ENCODE peak calls at places on chromosomes 1 and 21, in six cellular contexts. O, Z, T, E, P and Q are unnamed samples.

GRCh38 chr21:45329261-45330074 is 41.8 kb upstream of the POFUT2 start:
- DNase-seq in T (no peak), P (peak; percentile 70), Z (no peak), E (no peak), O (no peak), Q (no peak)

GRCh38 chr1:29849038-29849750 is 612.9 kb downstream of the PTPRU start:
- DNase-seq in E (peak; percentile 4), T (peak; percentile 55), O (peak; percentile 6), Z (peak; percentile 44), P (no peak), Q (peak; percentile 67)

GRCh38 chr21:27155130-27155500 is 188.2 kb upstream of the ADAMTS5 start:
- DNase-seq in P (no peak), O (no peak), T (no peak), E (no peak), Z (no peak), Q (no peak)

GRCh38 chr1:236864211-236864610 is 69.1 kb downstream of the MTR start:
- DNase-seq in O (no peak), E (no peak), Z (no peak), T (no peak), P (no peak), Q (no peak)

GRCh38 chr21:44623575-44623974 is 3.3 kb upstream of the KRTAP10-9 start:
- DNase-seq in O (no peak), T (no peak), Z (no peak), P (no peak), E (no peak), Q (no peak)

GRCh38 chr1:156816561-156817328 is at the start of gene SH2D2A:
- DNase-seq in P (peak; percentile 67), E (no peak), T (no peak), O (no peak), Z (peak; percentile 81), Q (peak; percentile 99)

GRCh38 chr21:44497641-44498243 is 42.3 kb downstream of the KRTAP10-1 start:
- DNase-seq in Z (peak; percentile 25), T (no peak), P (no peak), O (no peak), E (no peak), Q (no peak)

GRCh38 chr1:60133848-60134247 is 60.3 kb upstream of the C1orf87 start:
- DNase-seq in T (no peak), Z (no peak), E (peak; percentile 49), P (no peak), O (peak; percentile 90), Q (no peak)

GRCh38 chr1:4657920-4658585 is 3.6 kb downstream of the AJAP1 start:
- DNase-seq in E (no peak), P (no peak), Z (no peak), O (no peak), T (no peak), Q (no peak)

GRCh38 chr1:42730988-42731387 is 9.0 kb downstream of the CLDN19 start:
- DNase-seq in T (no peak), Z (peak; percentile 58), P (no peak), E (no peak), O (no peak), Q (peak; percentile 83)

GRCh38 chr1:6776895-6777294 is 8.4 kb upstream of the CAMTA1 start:
- DNase-seq in T (no peak), P (no peak), E (no peak), Z (no peak), O (no peak), Q (no peak)

GRCh38 chr1:157438236-157439012 is 113.9 kb downstream of the FCRL5 start:
- DNase-seq in T (no peak), O (no peak), Z (peak; percentile 22), P (no peak), E (no peak), Q (no peak)

GRCh38 chr1:115092214-115092613 is 2.9 kb upstream of the TSPAN2 start:
- DNase-seq in O (no peak), P (no peak), E (no peak), T (no peak), Z (no peak), Q (no peak)

GRCh38 chr1:229205854-229206253 is 65.1 kb upstream of the RAB4A start:
- DNase-seq in E (no peak), O (no peak), T (no peak), Z (no peak), P (no peak), Q (no peak)

GRCh38 chr1:201447911-201448871 is 20.8 kb downstream of the PHLDA3 start:
- DNase-seq in T (peak; percentile 76), Z (peak; percentile 66), P (peak; percentile 86), O (peak; percentile 66), E (peak; percentile 42), Q (peak; percentile 84)

GRCh38 chr1:21534674-21535378 is 25.6 kb downstream of the ALPL start:
- DNase-seq in E (no peak), P (no peak), O (peak; percentile 38), T (peak; percentile 56), Z (peak; percentile 62), Q (peak; percentile 42)

GRCh38 chr21:34875830-34876229 is 173.3 kb downstream of the RUNX1 start:
- DNase-seq in T (no peak), Z (no peak), P (no peak), E (no peak), O (no peak), Q (no peak)

GRCh38 chr1:29851666-29852065 is 615.3 kb downstream of the PTPRU start:
- DNase-seq in P (no peak), Z (no peak), E (no peak), O (no peak), T (no peak), Q (no peak)

GRCh38 chr1:21573971-21574458 is 64.8 kb downstream of the ALPL start:
- DNase-seq in P (peak; percentile 79), T (peak; percentile 71), Z (peak; percentile 70), O (peak; percentile 67), E (peak; percentile 42), Q (peak; percentile 62)

GRCh38 chr1:22886211-22886610 is 86.5 kb downstream of the LACTBL1 start:
- DNase-seq in Z (no peak), P (no peak), E (peak; percentile 63), T (no peak), O (peak; percentile 61), Q (no peak)

GRCh38 chr1:115924730-115925129 is 51.6 kb upstream of the SLC22A15 start:
- DNase-seq in P (no peak), Z (peak; percentile 64), O (no peak), T (no peak), E (no peak), Q (no peak)

GRCh38 chr1:34113887-34114286 is 51.1 kb downstream of the CSMD2 start:
- DNase-seq in T (peak; percentile 40), Z (peak; percentile 8), P (no peak), E (peak; percentile 12), O (no peak), Q (no peak)

GRCh38 chr1:29686012-29686930 is 449.9 kb downstream of the PTPRU start:
- DNase-seq in P (no peak), E (no peak), T (no peak), O (no peak), Z (no peak), Q (no peak)

GRCh38 chr1:109922326-109922725 is 11.7 kb downstream of the CSF1 start:
- DNase-seq in O (no peak), Z (no peak), P (no peak), T (no peak), E (no peak), Q (no peak)

DNA sequence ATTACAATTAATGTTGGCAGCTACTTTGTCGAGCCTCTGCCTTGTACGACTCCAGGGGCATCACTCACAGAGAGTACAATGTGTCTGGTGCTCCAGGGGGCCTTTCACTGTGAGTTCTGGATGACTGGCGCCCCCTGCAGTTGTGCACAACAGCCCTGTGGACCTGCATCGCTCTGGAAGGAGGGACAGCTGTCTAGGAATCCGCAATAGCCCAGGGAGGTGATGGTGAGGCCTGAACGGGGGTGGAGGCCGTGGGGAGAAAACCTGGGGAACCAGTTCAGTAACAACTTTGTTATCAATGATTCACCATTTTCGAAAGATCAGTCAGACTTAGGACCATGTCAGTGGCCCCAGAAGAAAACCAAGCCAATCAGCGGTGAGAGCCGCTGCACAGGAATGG is 189.1 kb downstream of the KAZN start:
- DNase-seq in P (no peak), E (no peak), Z (peak; percentile 28), T (no peak), O (no peak), Q (no peak)
- TF ChIP-seq CTCF in P (no peak), E (no peak), Z (peak; percentile 11), T (no peak), O (no peak), Q (no peak)

DNA sequence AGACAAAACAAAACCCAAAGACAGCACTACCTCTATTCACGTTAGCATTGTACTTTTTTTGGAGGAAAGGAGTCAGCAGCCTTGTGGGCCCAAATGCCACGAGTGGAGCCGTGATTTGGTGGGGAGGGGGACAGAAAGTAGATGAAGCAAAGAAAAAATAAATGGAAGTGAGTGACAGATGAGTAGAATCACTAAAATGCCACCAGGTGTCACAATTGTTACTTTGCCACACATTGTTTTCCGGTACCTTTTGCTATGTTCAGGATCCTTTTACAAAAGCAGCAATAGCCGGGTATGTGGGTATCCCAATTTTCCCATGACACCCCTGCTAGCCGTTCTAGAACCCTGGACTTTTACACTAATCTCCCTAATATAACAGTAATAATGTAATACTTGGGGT is 85.0 kb upstream of the AK4 start:
- DNase-seq in T (no peak), P (no peak), E (no peak), O (no peak), Z (no peak), Q (no peak)
- TF ChIP-seq CTCF in T (no peak), P (no peak), E (no peak), O (no peak), Z (no peak), Q (peak; percentile 53)

GRCh38 chr1:91529856-91530255 is 29.2 kb downstream of the CDC7 start:
- DNase-seq in P (no peak), Z (peak; percentile 9), E (no peak), T (no peak), O (peak; percentile 8), Q (no peak)
- TF ChIP-seq CTCF in P (no peak), Z (no peak), E (peak; percentile 24), T (no peak), O (peak; percentile 22), Q (no peak)

DNA sequence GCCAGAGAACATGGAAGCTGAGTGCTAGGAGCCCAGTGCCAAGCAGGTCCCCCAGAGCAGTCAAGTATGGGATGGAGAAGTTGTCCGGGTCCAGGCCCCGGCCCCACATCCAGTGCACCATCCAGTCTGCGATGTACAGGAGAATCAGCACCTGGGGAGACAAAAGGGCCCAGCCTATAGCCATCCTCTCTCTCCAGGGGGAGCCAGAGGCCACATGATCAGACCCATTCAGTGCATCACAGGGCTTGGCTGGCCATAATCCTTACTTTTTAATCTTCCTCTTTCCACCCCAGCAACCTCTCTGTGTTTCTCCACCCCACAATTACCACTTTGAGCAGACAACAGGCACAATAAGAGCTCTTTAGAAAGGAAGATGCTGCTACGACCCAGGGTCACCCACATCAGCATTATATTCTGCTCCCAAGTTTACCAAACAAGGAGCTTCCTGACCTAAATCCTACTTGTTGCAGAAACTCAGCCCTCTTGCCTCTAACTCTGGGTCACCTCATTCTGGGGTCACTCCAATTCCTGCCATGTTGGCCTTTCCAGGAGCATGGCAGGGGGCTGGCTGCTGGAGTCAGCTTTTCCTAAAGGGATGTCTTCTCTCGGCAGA is 16.4 kb upstream of the RAB29 start:
- DNase-seq in E (no peak), P (peak; percentile 65), Z (peak; percentile 67), T (peak; percentile 72), O (no peak), Q (peak; percentile 77)
- TF ChIP-seq CTCF in E (peak; percentile 85), P (peak; percentile 80), Z (peak; percentile 91), T (peak; percentile 52), O (peak; percentile 84), Q (peak; percentile 87)

GRCh38 chr1:46303038-46303871 is at the start of the genes LRRC41 and UQCRH:
- DNase-seq in E (peak; percentile 93), Z (peak; percentile 98), P (peak; percentile 96), T (peak; percentile 91), O (peak; percentile 96), Q (peak; percentile 94)
- TF ChIP-seq CTCF in E (no peak), Z (no peak), P (peak; percentile 15), T (no peak), O (no peak), Q (no peak)